ENCODE peak calls at places on chromosomes 2 and 18, in ten cellular contexts. G, P, C, M, U, Q, V, S, I and T are unnamed samples.

GRCh38 chr2:69902213-69902922 is 8.6 kb downstream of the SNRNP27 start:
- DNase-seq in G (no peak), P (no peak), C (no peak), M (no peak), U (no peak), Q (no peak), V (no peak), S (no peak), I (peak), T (no peak)

GRCh38 chr18:51603551-51603950 is 406.1 kb upstream of the MEX3C start:
- DNase-seq in G (no peak), P (no peak), C (no peak), M (no peak), U (no peak), Q (no peak), V (no peak), S (no peak), I (no peak), T (no peak)

GRCh38 chr18:79610461-79611039 is 69.1 kb upstream of the CTDP1 start:
- DNase-seq in G (no peak), P (no peak), C (no peak), M (no peak), U (no peak), Q (no peak), V (no peak), S (no peak), I (no peak), T (no peak)

GRCh38 chr2:236449167-236449586 is 120.4 kb upstream of the ACKR3 start:
- DNase-seq in G (no peak), P (peak), C (peak), M (no peak), U (no peak), Q (no peak), V (no peak), S (no peak), I (no peak), T (no peak)

GRCh38 chr2:98280376-98281102 is 65.7 kb upstream of the CNGA3 start:
- DNase-seq in G (no peak), P (no peak), C (peak), M (no peak), U (peak), Q (no peak), V (no peak), S (no peak), I (no peak), T (no peak)

GRCh38 chr2:218849721-218850120 is 9.9 kb upstream of the WNT6 start:
- DNase-seq in G (no peak), P (peak), C (no peak), M (no peak), U (no peak), Q (peak), V (no peak), S (no peak), I (no peak), T (no peak)

GRCh38 chr2:240846881-240847601 is 21.6 kb upstream of the AGXT start:
- DNase-seq in G (no peak), P (no peak), C (no peak), M (no peak), U (no peak), Q (no peak), V (no peak), S (no peak), I (no peak), T (no peak)

GRCh38 chr2:47264686-47265085 is 109.6 kb upstream of the STPG4 start:
- DNase-seq in G (no peak), P (no peak), C (no peak), M (no peak), U (no peak), Q (no peak), V (no peak), S (no peak), I (no peak), T (no peak)

GRCh38 chr2:127400533-127400896 is 12.7 kb upstream of the MAP3K2 start:
- DNase-seq in G (no peak), P (peak), C (no peak), M (no peak), U (no peak), Q (peak), V (no peak), S (no peak), I (no peak), T (no peak)

GRCh38 chr2:185919155-185919554 is 180.6 kb downstream of the FSIP2 start:
- DNase-seq in G (no peak), P (no peak), C (no peak), M (no peak), U (no peak), Q (no peak), V (no peak), S (no peak), I (no peak), T (no peak)

GRCh38 chr2:23384551-23385349 is at the start of gene KLHL29:
- DNase-seq in G (no peak), P (peak), C (peak), M (peak), U (peak), Q (peak), V (peak), S (peak), I (peak), T (peak)

GRCh38 chr18:55236150-55236931 is 277.1 kb upstream of the CCDC68 start:
- DNase-seq in G (no peak), P (no peak), C (no peak), M (no peak), U (no peak), Q (no peak), V (no peak), S (peak), I (no peak), T (no peak)